ENCODE peak calls at places on chromosomes 1 and 21, in four cellular contexts. S is A549, O is K562, K is GM12878. E is an unnamed sample.

GRCh38 chr1:206794294-206794908 is 22.1 kb upstream of the IL10 start:
- ATAC-seq in S (no peak), O (no peak), K (no peak), E (no peak)

GRCh38 chr1:24900486-24900849 is 29.6 kb downstream of the RUNX3 start:
- ATAC-seq in S (no peak), O (no peak), K (no peak), E (no peak)

GRCh38 chr1:153390938-153391710 is at the start of gene S100A8:
- ATAC-seq in S (no peak), O (no peak), K (no peak), E (no peak)

GRCh38 chr1:115748396-115749130 is 20.0 kb downstream of the CASQ2 start:
- ATAC-seq in S (no peak), O (no peak), K (no peak), E (peak)

GRCh38 chr1:181190362-181191035 is 102.0 kb downstream of the IER5 start:
- ATAC-seq in S (peak), O (peak), K (peak), E (no peak)

GRCh38 chr1:19988269-19989006 is 9.0 kb upstream of the PLA2G2A start:
- ATAC-seq in S (no peak), O (no peak), K (no peak), E (no peak)

GRCh38 chr1:101757985-101758384 is 238.7 kb downstream of the OLFM3 start:
- ATAC-seq in S (no peak), O (no peak), K (no peak), E (no peak)

GRCh38 chr1:206708882-206709281 is 24.2 kb downstream of the MAPKAPK2 start:
- ATAC-seq in S (no peak), O (no peak), K (no peak), E (no peak)

GRCh38 chr21:16768096-16768495 is 744.7 kb upstream of the CXADR start:
- ATAC-seq in S (no peak), O (no peak), K (no peak), E (no peak)

GRCh38 chr1:56268519-56268918 is 310.8 kb downstream of the PLPP3 start:
- ATAC-seq in S (no peak), O (no peak), K (peak), E (no peak)

GRCh38 chr1:24754229-24754628 is 9.0 kb downstream of the CLIC4 start:
- ATAC-seq in S (no peak), O (no peak), K (no peak), E (no peak)

GRCh38 chr1:107692580-107693345 is 272.2 kb downstream of the VAV3 start:
- ATAC-seq in S (no peak), O (no peak), K (no peak), E (no peak)

GRCh38 chr1:41360074-41361027 is 883 bp upstream of the FOXO6 start:
- ATAC-seq in S (peak), O (peak), K (no peak), E (no peak)

GRCh38 chr21:42252267-42252666 is 33.3 kb downstream of the ABCG1 start:
- ATAC-seq in S (no peak), O (no peak), K (no peak), E (no peak)

GRCh38 chr1:159992161-159992560 is 38.1 kb upstream of the SLAMF9 start:
- ATAC-seq in S (no peak), O (no peak), K (no peak), E (no peak)

GRCh38 chr1:220843481-220844011 is 35.7 kb upstream of the HLX start:
- ATAC-seq in S (no peak), O (no peak), K (no peak), E (peak)

GRCh38 chr1:115184260-115184950 is 95.1 kb upstream of the TSPAN2 start:
- ATAC-seq in S (no peak), O (no peak), K (peak), E (peak)

GRCh38 chr1:45018599-45019230 is 6.7 kb downstream of the UROD start:
- ATAC-seq in S (peak), O (peak), K (peak), E (peak)

GRCh38 chr1:98256700-98257099 is 335.9 kb upstream of the DPYD start:
- ATAC-seq in S (no peak), O (no peak), K (no peak), E (no peak)

GRCh38 chr1:98264727-98265126 is 343.9 kb upstream of the DPYD start:
- ATAC-seq in S (no peak), O (no peak), K (no peak), E (no peak)

GRCh38 chr1:98260421-98260820 is 339.6 kb upstream of the DPYD start:
- ATAC-seq in S (no peak), O (no peak), K (no peak), E (no peak)

GRCh38 chr1:98260839-98261238 is 340.0 kb upstream of the DPYD start:
- ATAC-seq in S (no peak), O (no peak), K (no peak), E (no peak)
- H3K4me3 ChIP-seq in S (no peak), O (no peak), K (no peak), E (no peak)

GRCh38 chr1:14957375-14957774 is 196.2 kb upstream of the TMEM51 start:
- ATAC-seq in S (no peak), O (no peak), K (no peak), E (no peak)

GRCh38 chr1:14954930-14955329 is 198.6 kb upstream of the TMEM51 start:
- ATAC-seq in S (no peak), O (no peak), K (no peak), E (no peak)

GRCh38 chr1:14955402-14955801 is 198.1 kb upstream of the TMEM51 start:
- ATAC-seq in S (no peak), O (no peak), K (no peak), E (no peak)

GRCh38 chr1:14955986-14956385 is 197.6 kb upstream of the TMEM51 start:
- ATAC-seq in S (no peak), O (no peak), K (no peak), E (no peak)

DNA sequence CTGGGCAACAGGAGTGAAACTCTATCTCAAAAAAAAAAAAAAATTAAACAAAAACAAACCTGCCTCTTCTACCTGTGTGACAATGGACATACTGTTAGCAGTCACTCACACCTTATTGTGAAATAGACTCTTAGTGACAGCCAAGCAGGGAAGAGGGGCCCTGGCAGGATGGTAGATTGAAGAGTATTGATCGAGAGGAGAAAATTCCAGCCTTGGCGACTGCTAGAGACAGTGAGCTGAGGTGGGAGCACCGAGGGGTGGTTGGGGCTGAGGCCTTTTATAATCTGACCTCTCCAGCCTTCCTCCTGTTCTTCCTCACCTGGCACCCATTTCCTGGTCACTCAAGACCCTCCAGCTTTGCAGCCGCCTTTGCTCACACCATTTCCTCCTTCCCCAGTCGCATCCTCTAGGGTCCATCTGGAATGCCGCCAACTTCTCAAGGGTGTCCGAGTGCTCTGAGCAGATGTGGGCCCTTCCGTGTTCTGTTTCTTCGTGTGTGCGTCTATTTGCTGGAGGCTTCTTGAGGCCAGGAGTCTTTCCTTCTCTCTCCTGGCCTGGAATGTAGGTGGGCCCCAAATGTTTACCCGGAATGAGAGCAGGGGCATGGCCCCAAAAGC is 196.9 kb upstream of the TMEM51 start:
- ATAC-seq in S (no peak), O (no peak), K (no peak), E (no peak)
- TF ChIP-seq EP300 in S (no peak), O (no peak), K (no peak), E (no peak)

GRCh38 chr21:44752701-44753235 is 41.4 kb upstream of the TSPEAR start:
- ATAC-seq in S (no peak), O (no peak), K (no peak), E (no peak)
- TF ChIP-seq CTCF in S (no peak), O (no peak), K (no peak), E (no peak)

DNA sequence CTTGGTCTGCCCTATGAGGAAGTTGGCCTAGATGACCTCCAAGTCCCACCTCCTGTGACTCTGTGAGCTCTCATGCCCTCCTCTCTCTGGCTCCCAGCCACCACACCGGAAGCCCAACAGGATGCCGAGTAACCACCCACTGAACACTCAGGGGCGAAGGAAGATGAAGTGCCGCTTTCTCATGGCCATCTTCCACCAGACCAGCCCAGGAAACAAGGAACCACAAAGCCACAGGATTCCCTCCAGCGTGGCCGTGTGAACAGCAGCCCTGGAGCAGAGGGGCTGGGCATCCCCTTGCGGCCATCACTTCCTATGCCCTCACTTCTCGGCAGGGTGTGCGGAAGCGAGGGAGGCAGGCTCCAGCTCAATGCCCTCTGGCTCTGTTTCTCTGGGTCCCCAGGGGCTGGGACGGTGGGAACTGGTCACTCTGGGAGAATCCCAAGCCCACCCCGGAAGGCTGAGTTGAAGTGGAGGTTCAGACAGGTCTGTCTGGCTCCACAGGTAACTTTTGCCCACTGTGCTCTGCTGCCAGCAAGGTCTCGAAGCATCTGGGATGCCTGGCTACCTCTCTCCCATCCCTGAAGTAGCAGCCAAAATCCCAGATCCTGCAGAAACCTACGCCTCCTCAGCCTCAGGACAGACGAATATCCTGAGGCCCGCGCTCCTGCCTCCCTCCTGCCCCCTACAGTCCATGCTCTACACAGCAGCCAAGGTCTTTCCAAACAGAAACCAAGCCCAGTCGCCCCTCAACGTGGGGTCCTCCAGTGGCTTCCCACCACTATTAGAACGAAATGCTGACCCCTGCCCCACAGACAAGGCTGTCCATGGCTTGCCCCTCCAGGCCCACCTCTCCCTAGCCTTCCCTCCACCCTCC is 44.2 kb upstream of the ECE1 start:
- ATAC-seq in S (peak), O (peak), K (peak), E (no peak)
- H3K4me3 ChIP-seq in S (peak), O (no peak), K (peak), E (peak)

DNA sequence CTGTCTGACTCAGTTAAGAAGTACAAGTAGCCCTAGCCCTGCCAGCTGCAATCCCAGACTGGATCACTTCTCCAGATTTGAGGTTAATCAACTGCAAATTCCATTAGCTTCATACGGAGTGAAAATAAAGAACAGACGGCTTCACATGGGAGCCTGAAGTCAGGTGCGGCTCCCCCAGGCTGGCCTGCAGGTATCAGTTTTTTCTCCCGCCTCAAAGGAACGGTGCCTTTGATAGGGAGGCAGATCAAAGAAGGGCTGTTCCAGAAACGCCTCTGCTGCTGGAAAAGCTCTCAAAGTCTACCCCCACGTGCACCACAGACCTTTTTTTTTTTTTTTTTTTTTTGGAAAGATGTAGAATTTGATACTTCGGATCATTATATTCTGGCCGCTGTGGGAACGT is 189.2 kb upstream of the NFIA start:
- ATAC-seq in S (no peak), O (no peak), K (no peak), E (no peak)
- TF ChIP-seq EP300 in S (no peak), O (no peak), K (no peak), E (no peak)